ENCODE peak calls at places on chromosomes 4 and X, in five cellular contexts. H is IMR-90, L is mesenchymal stem cell, A is neuronal stem cell, V is H9. P is an unnamed sample. For H3K79me1, the result is how much of the 10 kb centered on the place peaks cover.

GRCh38 chrX:20217279-20217678 is 49.4 kb downstream of the RPS6KA3 start:
- DNase-seq in H (peak), L (peak), V (no peak), A (no peak), P (no peak)

GRCh38 chr4:95000076-95000648 is 242.4 kb downstream of the BMPR1B start:
- DNase-seq in H (no peak), L (no peak), A (no peak), V (no peak), P (no peak)

GRCh38 chr4:89586864-89587263 is 250.1 kb downstream of the SNCA start:
- DNase-seq in V (no peak), L (peak), H (peak), A (no peak), P (peak)

GRCh38 chrX:97367149-97367548 is 483.4 kb downstream of the RPA4 start:
- DNase-seq in A (no peak), H (peak), L (no peak), V (no peak), P (no peak)

GRCh38 chr4:180449395-180449956 is 1793.7 kb upstream of the TENM3 start:
- DNase-seq in V (peak), H (peak), A (no peak), L (peak), P (peak)

GRCh38 chrX:49278081-49278480 is 8.5 kb downstream of the PPP1R3F start:
- DNase-seq in A (no peak), H (no peak), L (no peak), V (no peak), P (no peak)

GRCh38 chr4:22385615-22386014 is 130.3 kb downstream of the ADGRA3 start:
- DNase-seq in V (no peak), L (peak), H (peak), A (no peak), P (no peak)

GRCh38 chr4:81754169-81754568 is 282.5 kb upstream of the RASGEF1B start:
- DNase-seq in V (no peak), L (no peak), A (no peak), H (no peak), P (peak)

GRCh38 chr4:172308078-172308477 is 494.9 kb downstream of the GALNTL6 start:
- DNase-seq in V (no peak), H (no peak), A (no peak), L (no peak), P (no peak)

GRCh38 chr4:100778431-100778830 is 260.6 kb upstream of the EMCN start:
- DNase-seq in L (no peak), H (no peak), A (no peak), V (no peak), P (no peak)

GRCh38 chr4:100782356-100782755 is 264.5 kb upstream of the EMCN start:
- DNase-seq in H (no peak), A (no peak), V (no peak), L (no peak), P (peak)

GRCh38 chr4:100781433-100781832 is 263.6 kb upstream of the EMCN start:
- DNase-seq in L (no peak), A (no peak), H (no peak), V (no peak), P (no peak)

GRCh38 chr4:100780126-100780525 is 262.3 kb upstream of the EMCN start:
- DNase-seq in A (no peak), V (no peak), L (no peak), H (no peak), P (no peak)
- H3K79me1 ChIP-seq in A (under half), V (under half), L (under half), H (under half), P (under half)

GRCh38 chrX:68286980-68287379 is 146.3 kb downstream of the OPHN1 start:
- DNase-seq in H (no peak), V (no peak), L (no peak), A (no peak), P (no peak)
- H2AFZ ChIP-seq in H (no peak), V (no peak), L (no peak), A (no peak), P (no peak)

DNA sequence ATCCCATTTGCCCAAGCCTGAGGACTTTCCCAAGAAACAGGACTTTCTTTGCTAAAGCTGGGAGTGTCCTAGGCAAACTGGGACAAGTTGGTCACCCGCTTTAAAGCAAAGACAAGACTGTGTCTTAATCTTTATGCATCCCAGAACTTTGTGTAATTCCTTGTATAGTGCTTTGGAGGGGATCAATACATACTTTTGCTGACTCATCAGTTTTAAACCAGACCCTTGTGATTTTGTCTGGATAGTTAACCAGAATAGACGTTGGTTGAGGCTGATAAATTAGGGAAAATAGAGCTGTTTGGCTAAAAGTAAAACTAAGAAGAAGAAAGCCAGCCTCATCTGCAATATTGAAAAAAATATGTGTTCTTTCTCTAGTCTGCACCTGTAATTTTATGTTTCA is 82.8 kb downstream of the IL1RAPL1 start:
- DNase-seq in H (no peak), L (no peak), V (no peak), A (no peak), P (no peak)
- H3K79me1 ChIP-seq in H (under half), L (under half), V (under half), A (under half), P (under half)

GRCh38 chr4:7656244-7656800 is 221.6 kb upstream of the PSAPL1 start:
- DNase-seq in A (no peak), V (no peak), H (no peak), L (no peak), P (no peak)

GRCh38 chr4:7653510-7654414 is 219.0 kb upstream of the PSAPL1 start:
- DNase-seq in A (no peak), V (no peak), L (no peak), H (no peak), P (no peak)

GRCh38 chr4:7654550-7655266 is 220.0 kb upstream of the PSAPL1 start:
- DNase-seq in L (peak), H (no peak), V (peak), A (no peak), P (no peak)

GRCh38 chr4:7655549-7656243 is 221.0 kb upstream of the PSAPL1 start:
- DNase-seq in A (peak), V (no peak), H (no peak), L (peak), P (no peak)

DNA sequence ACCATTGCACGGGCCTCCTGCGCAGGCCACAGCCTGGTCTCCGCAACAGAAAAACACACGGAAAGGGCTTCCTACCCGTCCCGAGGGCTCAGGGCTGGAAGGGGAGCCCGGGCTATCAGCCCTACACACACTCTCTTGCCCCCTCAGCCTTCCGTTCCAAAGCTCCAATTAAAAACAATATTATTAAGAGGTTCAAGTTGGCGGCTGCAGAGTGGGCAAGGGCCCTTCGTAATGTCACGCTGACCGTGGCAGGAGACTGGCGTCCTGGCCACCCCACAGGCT is 220.5 kb upstream of the PSAPL1 start:
- DNase-seq in H (no peak), A (no peak), V (no peak), L (no peak), P (no peak)
- H2AFZ ChIP-seq in H (peak), A (peak), V (no peak), L (no peak), P (no peak)

GRCh38 chr4:10106421-10107039 is 10.1 kb downstream of the WDR1 start:
- DNase-seq in V (no peak), H (peak), L (peak), A (no peak), P (peak)
- H3K79me1 ChIP-seq in V (under half), H (under half), L (under half), A (under half), P (under half)

GRCh38 chrX:16604300-16604699 is 45.7 kb upstream of the S100G start:
- DNase-seq in H (no peak), A (no peak), V (no peak), L (no peak), P (peak)
- H2AFZ ChIP-seq in H (no peak), A (no peak), V (no peak), L (no peak), P (no peak)